ENCODE peak calls at places on chromosome 1, in five cellular contexts. One of them, this sample, is unnamed.

GRCh38 chr1:155030243-155030795 is 3.3 kb downstream of the DCST2 start:
- DNase-seq in NCI-H1092 treated with DMSO at 0.1 percent for 48 hours: no peak
- DNase-seq in activated CD4-positive, alpha-beta memory T cell treated with anti-CD3 and anti-CD28 coated beads, Interleukin-2, amount 10 ng/mL, durations not matched to agents 7 days and 5 days: no peak
- DNase-seq in A172: no peak
- DNase-seq in epithelial cell of esophagus: no peak
- DNase-seq in this sample: no peak

GRCh38 chr1:180415985-180416633 is 86.3 kb downstream of the ACBD6 start:
- DNase-seq in NCI-H1092 treated with DMSO at 0.1 percent for 48 hours: peak
- DNase-seq in activated CD4-positive, alpha-beta memory T cell treated with anti-CD3 and anti-CD28 coated beads, Interleukin-2, amount 10 ng/mL, durations not matched to agents 7 days and 5 days: no peak
- DNase-seq in A172: peak
- DNase-seq in epithelial cell of esophagus: peak
- DNase-seq in this sample: peak

GRCh38 chr1:158084747-158085146 is 91.3 kb downstream of the KIRREL1 start:
- DNase-seq in NCI-H1092 treated with DMSO at 0.1 percent for 48 hours: no peak
- DNase-seq in activated CD4-positive, alpha-beta memory T cell treated with anti-CD3 and anti-CD28 coated beads, Interleukin-2, amount 10 ng/mL, durations not matched to agents 7 days and 5 days: no peak
- DNase-seq in A172: no peak
- DNase-seq in epithelial cell of esophagus: no peak
- DNase-seq in this sample: no peak

GRCh38 chr1:30744060-30744756 is 13.4 kb downstream of the LAPTM5 start:
- DNase-seq in NCI-H1092 treated with DMSO at 0.1 percent for 48 hours: no peak
- DNase-seq in activated CD4-positive, alpha-beta memory T cell treated with anti-CD3 and anti-CD28 coated beads, Interleukin-2, amount 10 ng/mL, durations not matched to agents 7 days and 5 days: peak
- DNase-seq in A172: no peak
- DNase-seq in epithelial cell of esophagus: peak
- DNase-seq in this sample: no peak

GRCh38 chr1:218371927-218372672 is 27.0 kb downstream of the TGFB2 start:
- DNase-seq in NCI-H1092 treated with DMSO at 0.1 percent for 48 hours: peak
- DNase-seq in activated CD4-positive, alpha-beta memory T cell treated with anti-CD3 and anti-CD28 coated beads, Interleukin-2, amount 10 ng/mL, durations not matched to agents 7 days and 5 days: no peak
- DNase-seq in A172: no peak
- DNase-seq in epithelial cell of esophagus: no peak
- DNase-seq in this sample: peak

GRCh38 chr1:191839891-191840290 is 318.4 kb upstream of the RGS18 start:
- DNase-seq in NCI-H1092 treated with DMSO at 0.1 percent for 48 hours: no peak
- DNase-seq in activated CD4-positive, alpha-beta memory T cell treated with anti-CD3 and anti-CD28 coated beads, Interleukin-2, amount 10 ng/mL, durations not matched to agents 7 days and 5 days: no peak
- DNase-seq in A172: peak
- DNase-seq in epithelial cell of esophagus: peak
- DNase-seq in this sample: peak

GRCh38 chr1:230277201-230277771 is 148.8 kb downstream of the PGBD5 start:
- DNase-seq in NCI-H1092 treated with DMSO at 0.1 percent for 48 hours: peak
- DNase-seq in activated CD4-positive, alpha-beta memory T cell treated with anti-CD3 and anti-CD28 coated beads, Interleukin-2, amount 10 ng/mL, durations not matched to agents 7 days and 5 days: no peak
- DNase-seq in A172: no peak
- DNase-seq in epithelial cell of esophagus: no peak
- DNase-seq in this sample: no peak

GRCh38 chr1:238652346-238652968 is 733.9 kb upstream of the CHRM3 start:
- DNase-seq in NCI-H1092 treated with DMSO at 0.1 percent for 48 hours: no peak
- DNase-seq in activated CD4-positive, alpha-beta memory T cell treated with anti-CD3 and anti-CD28 coated beads, Interleukin-2, amount 10 ng/mL, durations not matched to agents 7 days and 5 days: no peak
- DNase-seq in A172: peak
- DNase-seq in epithelial cell of esophagus: peak
- DNase-seq in this sample: no peak

GRCh38 chr1:10680487-10680886 is 116.0 kb downstream of the CASZ1 start:
- DNase-seq in NCI-H1092 treated with DMSO at 0.1 percent for 48 hours: no peak
- DNase-seq in activated CD4-positive, alpha-beta memory T cell treated with anti-CD3 and anti-CD28 coated beads, Interleukin-2, amount 10 ng/mL, durations not matched to agents 7 days and 5 days: no peak
- DNase-seq in A172: no peak
- DNase-seq in epithelial cell of esophagus: no peak
- DNase-seq in this sample: peak

GRCh38 chr1:87986154-87986914 is 657.7 kb downstream of the LMO4 start:
- DNase-seq in NCI-H1092 treated with DMSO at 0.1 percent for 48 hours: no peak
- DNase-seq in activated CD4-positive, alpha-beta memory T cell treated with anti-CD3 and anti-CD28 coated beads, Interleukin-2, amount 10 ng/mL, durations not matched to agents 7 days and 5 days: no peak
- DNase-seq in A172: no peak
- DNase-seq in epithelial cell of esophagus: no peak
- DNase-seq in this sample: no peak

GRCh38 chr1:212743901-212744475 is 44.3 kb upstream of the BATF3 start:
- DNase-seq in NCI-H1092 treated with DMSO at 0.1 percent for 48 hours: no peak
- DNase-seq in activated CD4-positive, alpha-beta memory T cell treated with anti-CD3 and anti-CD28 coated beads, Interleukin-2, amount 10 ng/mL, durations not matched to agents 7 days and 5 days: no peak
- DNase-seq in A172: no peak
- DNase-seq in epithelial cell of esophagus: no peak
- DNase-seq in this sample: no peak

GRCh38 chr1:56362994-56363770 is 216.2 kb downstream of the PLPP3 start:
- DNase-seq in NCI-H1092 treated with DMSO at 0.1 percent for 48 hours: no peak
- DNase-seq in activated CD4-positive, alpha-beta memory T cell treated with anti-CD3 and anti-CD28 coated beads, Interleukin-2, amount 10 ng/mL, durations not matched to agents 7 days and 5 days: no peak
- DNase-seq in A172: no peak
- DNase-seq in epithelial cell of esophagus: no peak
- DNase-seq in this sample: no peak

GRCh38 chr1:91121366-91121765 is 99.5 kb upstream of the ZNF644 start:
- DNase-seq in NCI-H1092 treated with DMSO at 0.1 percent for 48 hours: no peak
- DNase-seq in activated CD4-positive, alpha-beta memory T cell treated with anti-CD3 and anti-CD28 coated beads, Interleukin-2, amount 10 ng/mL, durations not matched to agents 7 days and 5 days: no peak
- DNase-seq in A172: no peak
- DNase-seq in epithelial cell of esophagus: no peak
- DNase-seq in this sample: no peak

GRCh38 chr1:115365738-115366137 is 27.7 kb upstream of the NGF start:
- DNase-seq in NCI-H1092 treated with DMSO at 0.1 percent for 48 hours: no peak
- DNase-seq in activated CD4-positive, alpha-beta memory T cell treated with anti-CD3 and anti-CD28 coated beads, Interleukin-2, amount 10 ng/mL, durations not matched to agents 7 days and 5 days: no peak
- DNase-seq in A172: no peak
- DNase-seq in epithelial cell of esophagus: no peak
- DNase-seq in this sample: no peak

GRCh38 chr1:41557751-41558455 is 73.4 kb upstream of the EDN2 start:
- DNase-seq in NCI-H1092 treated with DMSO at 0.1 percent for 48 hours: no peak
- DNase-seq in activated CD4-positive, alpha-beta memory T cell treated with anti-CD3 and anti-CD28 coated beads, Interleukin-2, amount 10 ng/mL, durations not matched to agents 7 days and 5 days: no peak
- DNase-seq in A172: no peak
- DNase-seq in epithelial cell of esophagus: no peak
- DNase-seq in this sample: no peak

GRCh38 chr1:151568626-151569088 is 28.5 kb downstream of the TUFT1 start:
- DNase-seq in NCI-H1092 treated with DMSO at 0.1 percent for 48 hours: no peak
- DNase-seq in activated CD4-positive, alpha-beta memory T cell treated with anti-CD3 and anti-CD28 coated beads, Interleukin-2, amount 10 ng/mL, durations not matched to agents 7 days and 5 days: peak
- DNase-seq in A172: no peak
- DNase-seq in epithelial cell of esophagus: peak
- DNase-seq in this sample: peak